ENCODE peak calls at places on chromosomes 2 and 18, in five cellular contexts. One of them, this sample, is unnamed. For H3K27me3, the result is how much of the 10 kb centered on the place peaks cover.

GRCh38 chr18:13028869-13029268 is 37.7 kb downstream of the CEP192 start:
- DNase-seq in fibroblast of lung: no peak
- DNase-seq in left ventricle myocardium inferior: no peak
- DNase-seq in WERI-Rb-1: no peak
- DNase-seq in pancreas: no peak
- DNase-seq in this sample: no peak

GRCh38 chr2:222318026-222318711 is 19.4 kb upstream of the PAX3 start:
- DNase-seq in left ventricle myocardium inferior: peak
- DNase-seq in WERI-Rb-1: peak
- DNase-seq in fibroblast of lung: peak
- DNase-seq in pancreas: no peak
- DNase-seq in this sample: peak

GRCh38 chr18:9426753-9427152 is 48.6 kb upstream of the RALBP1 start:
- DNase-seq in left ventricle myocardium inferior: no peak
- DNase-seq in WERI-Rb-1: no peak
- DNase-seq in pancreas: no peak
- DNase-seq in fibroblast of lung: no peak
- DNase-seq in this sample: no peak

GRCh38 chr18:6219116-6219717 is 195.5 kb downstream of the L3MBTL4 start:
- DNase-seq in pancreas: peak
- DNase-seq in fibroblast of lung: peak
- DNase-seq in WERI-Rb-1: peak
- DNase-seq in left ventricle myocardium inferior: no peak
- DNase-seq in this sample: peak

GRCh38 chr2:46329803-46330775 is 32.9 kb downstream of the EPAS1 start:
- DNase-seq in fibroblast of lung: peak
- DNase-seq in pancreas: no peak
- DNase-seq in left ventricle myocardium inferior: no peak
- DNase-seq in WERI-Rb-1: no peak
- DNase-seq in this sample: peak

GRCh38 chr18:50117876-50118275 is 77.1 kb downstream of the MYO5B start:
- DNase-seq in WERI-Rb-1: no peak
- DNase-seq in fibroblast of lung: no peak
- DNase-seq in left ventricle myocardium inferior: no peak
- DNase-seq in pancreas: no peak
- DNase-seq in this sample: no peak

GRCh38 chr2:71548589-71549485 is 95.5 kb downstream of the DYSF start:
- DNase-seq in pancreas: peak
- DNase-seq in WERI-Rb-1: peak
- DNase-seq in left ventricle myocardium inferior: peak
- DNase-seq in fibroblast of lung: peak
- DNase-seq in this sample: peak

GRCh38 chr2:39379643-39380524 is 57.2 kb downstream of the MAP4K3 start:
- DNase-seq in left ventricle myocardium inferior: no peak
- DNase-seq in pancreas: no peak
- DNase-seq in WERI-Rb-1: no peak
- DNase-seq in fibroblast of lung: peak
- DNase-seq in this sample: peak

GRCh38 chr18:48709371-48709770 is 170.5 kb downstream of the CTIF start:
- DNase-seq in WERI-Rb-1: no peak
- DNase-seq in fibroblast of lung: no peak
- DNase-seq in pancreas: no peak
- DNase-seq in left ventricle myocardium inferior: peak
- DNase-seq in this sample: no peak

GRCh38 chr2:1914541-1915165 is 170.3 kb upstream of the PXDN start:
- DNase-seq in pancreas: no peak
- DNase-seq in fibroblast of lung: no peak
- DNase-seq in WERI-Rb-1: no peak
- DNase-seq in left ventricle myocardium inferior: no peak
- DNase-seq in this sample: no peak

GRCh38 chr18:48815581-48816324 is 135.0 kb downstream of the SMAD7 start:
- DNase-seq in pancreas: no peak
- DNase-seq in WERI-Rb-1: peak
- DNase-seq in fibroblast of lung: peak
- DNase-seq in left ventricle myocardium inferior: no peak
- DNase-seq in this sample: peak

GRCh38 chr2:101803128-101803527 is 105.6 kb downstream of the MAP4K4 start:
- DNase-seq in fibroblast of lung: peak
- DNase-seq in left ventricle myocardium inferior: no peak
- DNase-seq in pancreas: no peak
- DNase-seq in WERI-Rb-1: no peak
- DNase-seq in this sample: peak

GRCh38 chr2:105328281-105329196 is 996 bp downstream of the TGFBRAP1 start:
- DNase-seq in left ventricle myocardium inferior: no peak
- DNase-seq in WERI-Rb-1: no peak
- DNase-seq in fibroblast of lung: peak
- DNase-seq in pancreas: peak
- DNase-seq in this sample: no peak

GRCh38 chr2:20640411-20641122 is 10.3 kb downstream of the HS1BP3 start:
- DNase-seq in left ventricle myocardium inferior: peak
- DNase-seq in WERI-Rb-1: no peak
- DNase-seq in pancreas: no peak
- DNase-seq in fibroblast of lung: no peak
- DNase-seq in this sample: no peak

GRCh38 chr2:113407446-113408099 is 29.9 kb upstream of the ZNG1B start:
- DNase-seq in WERI-Rb-1: no peak
- DNase-seq in pancreas: no peak
- DNase-seq in left ventricle myocardium inferior: no peak
- DNase-seq in fibroblast of lung: peak
- DNase-seq in this sample: peak

GRCh38 chr2:237858294-237859081 is 935 bp upstream of the RAMP1 start:
- DNase-seq in fibroblast of lung: peak
- DNase-seq in left ventricle myocardium inferior: peak
- DNase-seq in pancreas: peak
- DNase-seq in WERI-Rb-1: peak
- DNase-seq in this sample: peak

GRCh38 chr18:24543408-24544140 is 83.1 kb downstream of the HRH4 start:
- DNase-seq in pancreas: no peak
- DNase-seq in fibroblast of lung: no peak
- DNase-seq in left ventricle myocardium inferior: no peak
- DNase-seq in WERI-Rb-1: no peak
- DNase-seq in this sample: no peak

GRCh38 chr2:121293450-121294325 is 8.7 kb upstream of the TFCP2L1 start:
- DNase-seq in left ventricle myocardium inferior: peak
- DNase-seq in pancreas: peak
- DNase-seq in fibroblast of lung: no peak
- DNase-seq in WERI-Rb-1: no peak
- DNase-seq in this sample: no peak

GRCh38 chr2:128327180-128327964 is 8.7 kb upstream of the HS6ST1 start:
- DNase-seq in pancreas: no peak
- DNase-seq in WERI-Rb-1: no peak
- DNase-seq in left ventricle myocardium inferior: no peak
- DNase-seq in fibroblast of lung: no peak
- DNase-seq in this sample: no peak

GRCh38 chr2:7017621-7018260 is 100.5 kb downstream of the RNF144A start:
- DNase-seq in pancreas: no peak
- DNase-seq in left ventricle myocardium inferior: no peak
- DNase-seq in fibroblast of lung: no peak
- DNase-seq in WERI-Rb-1: no peak
- DNase-seq in this sample: no peak

GRCh38 chr2:209600257-209601180 is 171.1 kb upstream of the UNC80 start:
- DNase-seq in WERI-Rb-1: peak
- DNase-seq in pancreas: no peak
- DNase-seq in fibroblast of lung: no peak
- DNase-seq in left ventricle myocardium inferior: no peak
- DNase-seq in this sample: no peak

GRCh38 chr2:238103465-238104070 is 3.4 kb downstream of the ESPNL start:
- DNase-seq in WERI-Rb-1: no peak
- DNase-seq in fibroblast of lung: no peak
- DNase-seq in left ventricle myocardium inferior: no peak
- DNase-seq in pancreas: peak
- DNase-seq in this sample: no peak

GRCh38 chr2:136765256-136765735 is at the start of gene THSD7B:
- DNase-seq in WERI-Rb-1: peak
- DNase-seq in left ventricle myocardium inferior: no peak
- DNase-seq in fibroblast of lung: no peak
- DNase-seq in pancreas: no peak
- DNase-seq in this sample: no peak

GRCh38 chr2:42566837-42567251 is 1.6 kb upstream of the MTA3 start:
- DNase-seq in fibroblast of lung: peak
- DNase-seq in left ventricle myocardium inferior: no peak
- DNase-seq in WERI-Rb-1: no peak
- DNase-seq in pancreas: no peak
- DNase-seq in this sample: no peak

GRCh38 chr2:39608690-39609457 is 56.8 kb upstream of the TMEM178A start:
- DNase-seq in left ventricle myocardium inferior: no peak
- DNase-seq in fibroblast of lung: no peak
- DNase-seq in pancreas: peak
- DNase-seq in WERI-Rb-1: no peak
- DNase-seq in this sample: no peak

GRCh38 chr18:47417807-47418206 is 166.3 kb upstream of the SKOR2 start:
- DNase-seq in fibroblast of lung: peak
- DNase-seq in pancreas: no peak
- DNase-seq in WERI-Rb-1: no peak
- DNase-seq in left ventricle myocardium inferior: no peak
- DNase-seq in this sample: no peak

GRCh38 chr2:84880645-84881521 is at the start of gene TRABD2A:
- DNase-seq in left ventricle myocardium inferior: no peak
- DNase-seq in pancreas: no peak
- DNase-seq in WERI-Rb-1: no peak
- DNase-seq in fibroblast of lung: no peak
- DNase-seq in this sample: no peak

GRCh38 chr2:172927381-172928357 is 148.0 kb upstream of the MAP3K20 start:
- DNase-seq in fibroblast of lung: peak
- DNase-seq in WERI-Rb-1: no peak
- DNase-seq in left ventricle myocardium inferior: peak
- DNase-seq in pancreas: peak
- DNase-seq in this sample: peak

GRCh38 chr18:26574958-26575864 is 26.9 kb upstream of the KCTD1 start:
- DNase-seq in left ventricle myocardium inferior: peak
- DNase-seq in pancreas: peak
- DNase-seq in fibroblast of lung: peak
- DNase-seq in WERI-Rb-1: no peak
- DNase-seq in this sample: peak

DNA sequence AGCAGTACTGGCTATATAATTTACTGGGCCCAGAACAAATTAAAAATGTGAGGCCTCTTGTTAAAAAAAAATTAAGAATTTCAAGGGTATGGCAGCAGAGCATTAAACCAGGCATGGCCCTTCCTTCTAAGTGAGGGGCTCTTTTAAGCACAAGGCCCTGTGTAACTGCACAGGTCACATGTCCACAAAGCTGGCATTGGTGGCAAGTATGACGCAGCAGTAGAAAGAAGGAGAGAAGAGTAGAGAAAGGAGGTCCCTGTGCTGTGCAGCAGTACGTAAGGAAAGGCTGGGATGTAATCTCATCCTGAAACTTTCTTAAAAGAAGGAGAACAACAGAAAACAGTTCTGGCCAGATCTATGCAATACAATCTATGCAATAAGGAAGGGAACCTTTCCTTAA is 51.2 kb downstream of the MBD2 start:
- DNase-seq in pancreas: no peak
- DNase-seq in WERI-Rb-1: no peak
- DNase-seq in fibroblast of lung: no peak
- DNase-seq in left ventricle myocardium inferior: no peak
- DNase-seq in this sample: no peak
- H3K27me3 ChIP-seq in pancreas: under half
- H3K27me3 ChIP-seq in WERI-Rb-1: under half
- H3K27me3 ChIP-seq in fibroblast of lung: under half
- H3K27me3 ChIP-seq in left ventricle myocardium inferior: under half
- H3K27me3 ChIP-seq in this sample: under half

DNA sequence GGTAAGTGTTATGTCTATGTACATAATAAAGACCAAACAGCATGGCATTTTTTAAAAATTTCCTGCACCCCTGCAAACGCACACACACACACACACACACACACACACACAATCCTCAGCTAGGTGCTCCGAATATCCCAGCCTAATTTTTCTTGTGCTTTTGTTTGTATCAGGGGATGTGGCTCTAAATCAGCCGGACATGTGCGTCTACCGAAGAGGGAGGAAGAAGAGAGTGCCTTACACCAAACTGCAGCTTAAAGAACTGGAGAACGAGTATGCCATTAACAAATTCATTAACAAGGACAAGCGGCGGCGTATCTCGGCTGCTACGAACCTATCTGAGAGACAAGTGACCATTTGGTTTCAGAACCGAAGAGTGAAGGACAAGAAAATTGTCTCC is 1.8 kb downstream of the HOXD13 start:
- DNase-seq in left ventricle myocardium inferior: no peak
- DNase-seq in pancreas: no peak
- DNase-seq in WERI-Rb-1: no peak
- DNase-seq in fibroblast of lung: no peak
- DNase-seq in this sample: no peak
- H3K27me3 ChIP-seq in left ventricle myocardium inferior: half or more
- H3K27me3 ChIP-seq in pancreas: half or more
- H3K27me3 ChIP-seq in WERI-Rb-1: half or more
- H3K27me3 ChIP-seq in fibroblast of lung: half or more
- H3K27me3 ChIP-seq in this sample: half or more

DNA sequence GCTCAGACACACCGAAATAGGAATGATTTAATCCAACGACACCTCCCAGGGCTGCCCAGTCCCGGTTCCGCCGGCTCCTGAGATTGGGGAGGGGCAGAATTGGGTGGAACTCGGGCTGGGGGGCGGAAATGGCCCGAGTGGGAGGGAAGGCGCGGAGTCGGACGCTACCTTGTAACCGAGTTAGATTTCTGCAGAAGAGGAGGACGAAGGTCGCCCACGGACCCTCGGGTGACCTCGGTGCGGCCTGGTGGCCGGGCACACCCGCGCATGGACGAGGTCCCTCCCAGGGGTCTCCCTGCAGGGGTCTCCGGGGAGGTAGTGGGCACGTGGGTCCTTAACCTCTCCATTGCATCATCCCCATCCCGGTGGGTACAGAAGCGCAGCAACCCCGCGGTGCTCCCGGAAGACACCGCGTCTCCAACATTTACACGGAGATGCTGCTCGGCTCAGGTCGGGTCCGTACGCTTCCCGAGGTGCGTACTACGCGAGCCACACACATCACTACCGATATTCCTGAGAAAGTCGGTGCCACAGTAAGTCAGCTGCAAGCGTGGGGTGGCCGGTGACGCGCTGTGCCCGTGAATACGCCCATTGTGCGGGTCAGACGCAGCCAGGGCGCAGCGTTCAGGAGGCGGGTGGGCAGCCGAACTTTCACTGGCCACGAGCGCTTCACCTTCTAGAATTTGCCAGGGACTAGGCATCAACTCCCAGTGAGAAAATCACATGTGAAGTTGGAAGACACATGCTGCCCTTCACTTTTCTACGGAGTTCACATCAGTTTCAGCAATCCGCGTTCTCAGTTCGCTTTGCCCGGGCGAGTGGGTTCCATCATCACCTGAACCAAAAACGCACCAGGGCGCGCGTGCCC is 3.0 kb downstream of the ZNF516 start:
- DNase-seq in left ventricle myocardium inferior: no peak
- DNase-seq in WERI-Rb-1: peak
- DNase-seq in fibroblast of lung: peak
- DNase-seq in pancreas: peak
- DNase-seq in this sample: peak
- H3K27me3 ChIP-seq in left ventricle myocardium inferior: under half
- H3K27me3 ChIP-seq in WERI-Rb-1: under half
- H3K27me3 ChIP-seq in fibroblast of lung: under half
- H3K27me3 ChIP-seq in pancreas: under half
- H3K27me3 ChIP-seq in this sample: under half

DNA sequence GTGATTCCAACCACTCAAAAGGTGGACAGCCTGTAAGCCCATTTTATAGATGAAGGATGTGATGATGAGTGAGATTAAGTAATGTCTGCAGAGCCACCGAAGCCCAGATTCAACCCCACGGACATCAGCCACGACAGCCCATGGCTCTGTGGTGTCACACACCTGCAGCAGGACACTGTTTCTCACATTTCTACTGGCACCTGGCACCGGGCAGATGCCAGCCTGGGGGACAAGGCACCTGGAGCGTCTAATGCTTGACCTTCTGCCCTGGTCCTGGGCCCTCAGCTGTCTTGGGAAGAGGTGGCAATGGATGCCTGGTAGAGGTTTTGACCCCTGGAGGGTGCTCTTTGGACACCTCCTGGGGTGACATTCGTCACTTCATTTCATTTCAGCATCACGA is 176.3 kb downstream of the ANAPC1 start:
- DNase-seq in pancreas: no peak
- DNase-seq in fibroblast of lung: no peak
- DNase-seq in left ventricle myocardium inferior: no peak
- DNase-seq in WERI-Rb-1: no peak
- DNase-seq in this sample: no peak
- H3K27me3 ChIP-seq in pancreas: under half
- H3K27me3 ChIP-seq in fibroblast of lung: under half
- H3K27me3 ChIP-seq in left ventricle myocardium inferior: under half
- H3K27me3 ChIP-seq in WERI-Rb-1: half or more
- H3K27me3 ChIP-seq in this sample: under half

This sample was measured in brain microvascular endothelial cell.